ENCODE peak calls at places on chromosomes 1 and 21, in eight cellular contexts. L is NCI-H774; N is kidney tubule cell; G is activated CD8-positive, alpha-beta memory T cell treated with anti-CD3 and anti-CD28 coated beads, Interleukin-2, amount 50 U/mL, for 4 hours; M is pancreas; Q is SK-N-SH; X is substantia nigra; U is A549. T is an unnamed sample.

GRCh38 chr1:42998381-42998780 is 39.7 kb upstream of the SLC2A1 start:
- DNase-seq in U (no peak), L (no peak), X (no peak), N (no peak), G (no peak), Q (no peak), M (no peak), T (no peak)

GRCh38 chr1:189211742-189212141 is 1265.9 kb downstream of the BRINP3 start:
- DNase-seq in U (no peak), M (no peak), X (no peak), G (no peak), N (peak; percentile 43), Q (no peak), L (no peak), T (no peak)

GRCh38 chr1:2290595-2291510 is 62.7 kb downstream of the SKI start:
- DNase-seq in G (peak; percentile 80), L (no peak), X (peak; percentile 51), Q (no peak), U (no peak), N (no peak), M (peak; percentile 70), T (no peak)

GRCh38 chr1:24540051-24540905 is 15.6 kb upstream of the NCMAP start:
- DNase-seq in X (no peak), L (no peak), Q (no peak), N (peak; percentile 17), M (no peak), G (no peak), U (no peak), T (no peak)

GRCh38 chr1:239816090-239816812 is 275.4 kb upstream of the FMN2 start:
- DNase-seq in M (peak; percentile 57), G (no peak), L (no peak), X (no peak), N (peak; percentile 83), U (peak; percentile 89), Q (no peak), T (peak; percentile 77)

GRCh38 chr21:35873441-35873840 is 186.9 kb downstream of the SETD4 start:
- DNase-seq in X (no peak), M (no peak), Q (no peak), L (no peak), N (no peak), G (no peak), U (no peak), T (no peak)

GRCh38 chr21:41610042-41610839 is 102.3 kb upstream of the TMPRSS2 start:
- DNase-seq in U (peak; percentile 48), N (peak; percentile 45), X (no peak), M (peak; percentile 76), G (no peak), Q (peak; percentile 70), L (no peak), T (peak; percentile 68)

GRCh38 chr21:16492356-16492755 is 762.6 kb downstream of the USP25 start:
- DNase-seq in M (no peak), X (no peak), G (no peak), U (no peak), Q (no peak), L (no peak), N (no peak), T (no peak)

GRCh38 chr1:24857528-24858133 is 72.4 kb downstream of the RUNX3 start:
- DNase-seq in N (no peak), L (no peak), Q (no peak), U (peak; percentile 14), X (no peak), M (no peak), G (no peak), T (no peak)

GRCh38 chr1:210143465-210144062 is 89.0 kb upstream of the SERTAD4 start:
- DNase-seq in U (peak; percentile 75), M (peak; percentile 52), X (no peak), N (peak; percentile 74), G (peak; percentile 18), Q (peak; percentile 51), L (peak; percentile 48), T (peak; percentile 77)

GRCh38 chr1:44322367-44322766 is 32.7 kb downstream of the ERI3 start:
- DNase-seq in G (no peak), U (no peak), Q (no peak), L (no peak), N (no peak), X (no peak), M (no peak), T (no peak)

GRCh38 chr1:107141491-107142369 is 891 bp downstream of the NTNG1 start:
- DNase-seq in N (peak; percentile 80), G (peak; percentile 18), M (peak; percentile 13), L (peak; percentile 54), X (peak; percentile 4), Q (peak; percentile 44), U (peak; percentile 36), T (no peak)

GRCh38 chr1:160205974-160206369 is 788 bp downstream of the PEA15 start:
- DNase-seq in M (peak; percentile 31), U (peak; percentile 48), X (no peak), G (peak; percentile 61), N (peak; percentile 81), Q (peak; percentile 61), L (no peak), T (no peak)

GRCh38 chr1:71638081-71638766 is 557.4 kb upstream of the ZRANB2 start:
- DNase-seq in M (no peak), N (peak; percentile 70), U (no peak), G (no peak), X (no peak), Q (no peak), L (no peak), T (no peak)

GRCh38 chr1:89615676-89616598 is 17.0 kb upstream of the LRRC8C start:
- DNase-seq in G (no peak), N (no peak), Q (peak; percentile 63), M (no peak), X (no peak), L (no peak), U (peak; percentile 34), T (no peak)

GRCh38 chr1:223617671-223618070 is 47.8 kb downstream of the CAPN8 start:
- DNase-seq in L (no peak), Q (no peak), U (no peak), M (no peak), X (no peak), G (no peak), N (no peak), T (no peak)

GRCh38 chr1:157505481-157506272 is 46.6 kb downstream of the FCRL5 start:
- DNase-seq in Q (peak; percentile 50), N (peak; percentile 65), U (peak; percentile 67), G (no peak), X (peak; percentile 11), L (peak; percentile 78), M (no peak), T (peak; percentile 73)

GRCh38 chr1:23722652-23723051 is 20.6 kb upstream of the ELOA start:
- DNase-seq in G (no peak), X (no peak), U (no peak), N (no peak), L (no peak), M (no peak), Q (no peak), T (no peak)

GRCh38 chr1:54275349-54275748 is 75.4 kb downstream of the MRPL37 start:
- DNase-seq in N (peak; percentile 30), X (peak; percentile 28), U (no peak), M (peak; percentile 58), G (no peak), Q (no peak), L (no peak), T (no peak)

GRCh38 chr21:36388835-36389234 is 3.6 kb downstream of the CHAF1B start:
- DNase-seq in M (no peak), X (peak; percentile 5), U (peak; percentile 52), N (peak; percentile 64), Q (peak; percentile 49), L (no peak), G (no peak), T (no peak)

GRCh38 chr1:54814148-54814498 is 13.0 kb upstream of the TTC22 start:
- DNase-seq in L (no peak), G (no peak), Q (no peak), U (no peak), M (no peak), X (no peak), N (no peak), T (no peak)

GRCh38 chr1:84330125-84330984 is 28.8 kb downstream of the SAMD13 start:
- DNase-seq in L (no peak), M (no peak), Q (no peak), X (no peak), U (no peak), G (no peak), N (no peak), T (no peak)

GRCh38 chr1:10693497-10694273 is 102.8 kb downstream of the CASZ1 start:
- DNase-seq in M (no peak), X (no peak), L (no peak), U (no peak), Q (peak; percentile 74), G (peak; percentile 52), N (no peak), T (no peak)

GRCh38 chr1:66256629-66257575 is 277.1 kb upstream of the SGIP1 start:
- DNase-seq in N (peak; percentile 41), G (no peak), X (no peak), L (no peak), U (no peak), Q (no peak), M (no peak), T (no peak)

GRCh38 chr1:24373044-24373443 is 40.5 kb downstream of the STPG1 start:
- DNase-seq in U (no peak), N (peak; percentile 63), M (no peak), G (no peak), L (no peak), Q (no peak), X (no peak), T (no peak)

GRCh38 chr1:85463666-85464496 is 1.1 kb downstream of the DDAH1 start:
- DNase-seq in N (no peak), Q (peak; percentile 37), L (no peak), G (no peak), X (peak; percentile 15), U (no peak), M (no peak), T (no peak)

GRCh38 chr1:73914994-73915393 is 283.0 kb downstream of the LRRIQ3 start:
- DNase-seq in Q (no peak), L (no peak), G (no peak), U (no peak), M (no peak), X (no peak), N (peak; percentile 73), T (no peak)

GRCh38 chr1:159341736-159342135 is 39.6 kb downstream of the FCER1A start:
- DNase-seq in L (no peak), M (no peak), Q (no peak), X (no peak), G (no peak), U (no peak), N (peak; percentile 81), T (no peak)

GRCh38 chr1:54853793-54854370 is 33.1 kb downstream of the DHCR24 start:
- DNase-seq in U (no peak), Q (no peak), N (no peak), X (no peak), L (no peak), G (no peak), M (no peak), T (no peak)

GRCh38 chr1:37717631-37718030 is 25.3 kb downstream of the CDCA8 start:
- DNase-seq in U (no peak), G (no peak), M (no peak), N (no peak), Q (no peak), L (no peak), X (no peak), T (no peak)